ENCODE peak calls at places on chromosomes 12 and 14, in ten cellular contexts. O is right lobe of liver, J is GM10248, H is sigmoid colon, Z is WERI-Rb-1, E is fibroblast of mammary gland, X is fibroblast of villous mesenchyme, D is GM13977, C is esophagus squamous epithelium, Q is HFFc6. M is an unnamed sample.

GRCh38 chr14:68762944-68763831 is 29.7 kb downstream of the ZFP36L1 start:
- DNase-seq in O (peak), J (no peak), H (peak), Z (peak), E (peak), X (peak), D (no peak), C (no peak), Q (peak), M (no peak)

GRCh38 chr14:55130194-55130550 is 1.1 kb downstream of the LGALS3 start:
- DNase-seq in O (no peak), J (no peak), H (no peak), Z (no peak), E (peak), X (peak), D (no peak), C (no peak), Q (peak), M (no peak)

GRCh38 chr12:65662590-65662989 is 161.7 kb upstream of the HMGA2 start:
- DNase-seq in O (no peak), J (no peak), H (no peak), Z (no peak), E (no peak), X (no peak), D (no peak), C (no peak), Q (no peak), M (no peak)

GRCh38 chr12:62876938-62877548 is 57.9 kb downstream of the PPM1H start:
- DNase-seq in O (no peak), J (no peak), H (no peak), Z (no peak), E (no peak), X (no peak), D (no peak), C (no peak), Q (no peak), M (no peak)

GRCh38 chr12:14577344-14577743 is 9.7 kb upstream of the PLBD1 start:
- DNase-seq in O (no peak), J (no peak), H (no peak), Z (no peak), E (peak), X (peak), D (no peak), C (no peak), Q (no peak), M (no peak)

GRCh38 chr14:49946320-49947141 is 53.6 kb downstream of the ARF6 start:
- DNase-seq in O (no peak), J (no peak), H (no peak), Z (no peak), E (peak), X (peak), D (no peak), C (no peak), Q (peak), M (peak)

GRCh38 chr14:52068741-52069616 is at the start of gene NID2:
- DNase-seq in O (peak), J (peak), H (peak), Z (peak), E (peak), X (peak), D (peak), C (no peak), Q (peak), M (peak)

GRCh38 chr12:109304485-109304884 is 4.6 kb downstream of the FOXN4 start:
- DNase-seq in O (no peak), J (peak), H (no peak), Z (no peak), E (no peak), X (no peak), D (peak), C (no peak), Q (no peak), M (no peak)

GRCh38 chr14:90795744-90796143 is 20.5 kb downstream of the TTC7B start:
- DNase-seq in O (no peak), J (no peak), H (no peak), Z (no peak), E (peak), X (peak), D (no peak), C (no peak), Q (peak), M (no peak)

GRCh38 chr12:119649202-119649808 is 18.6 kb upstream of the PRKAB1 start:
- DNase-seq in O (no peak), J (peak), H (no peak), Z (no peak), E (no peak), X (peak), D (peak), C (no peak), Q (no peak), M (no peak)

GRCh38 chr14:31699809-31700208 is 138.6 kb downstream of the NUBPL start:
- DNase-seq in O (no peak), J (no peak), H (no peak), Z (no peak), E (no peak), X (no peak), D (no peak), C (no peak), Q (no peak), M (no peak)

GRCh38 chr12:122851820-122852219 is 16.6 kb downstream of the HIP1R start:
- DNase-seq in O (peak), J (no peak), H (peak), Z (no peak), E (peak), X (peak), D (no peak), C (no peak), Q (peak), M (no peak)

GRCh38 chr14:29243355-29243754 is 476.8 kb downstream of the FOXG1 start:
- DNase-seq in O (no peak), J (no peak), H (no peak), Z (no peak), E (peak), X (peak), D (no peak), C (no peak), Q (peak), M (no peak)

GRCh38 chr12:84955298-84955697 is 42.7 kb upstream of the SLC6A15 start:
- DNase-seq in O (no peak), J (no peak), H (no peak), Z (no peak), E (peak), X (no peak), D (no peak), C (no peak), Q (no peak), M (no peak)

GRCh38 chr14:71588028-71588427 is 344.2 kb upstream of the RGS6 start:
- DNase-seq in O (no peak), J (no peak), H (no peak), Z (no peak), E (peak), X (no peak), D (no peak), C (no peak), Q (peak), M (no peak)

GRCh38 chr12:129659927-129660326 is 243.9 kb downstream of the TMEM132D start:
- DNase-seq in O (no peak), J (no peak), H (no peak), Z (no peak), E (peak), X (peak), D (no peak), C (no peak), Q (peak), M (no peak)

GRCh38 chr12:119684730-119685129 is 16.8 kb downstream of the PRKAB1 start:
- DNase-seq in O (no peak), J (no peak), H (no peak), Z (no peak), E (peak), X (peak), D (no peak), C (no peak), Q (no peak), M (no peak)

GRCh38 chr12:108547633-108548172 is 13.3 kb downstream of the SART3 start:
- DNase-seq in O (no peak), J (no peak), H (no peak), Z (no peak), E (no peak), X (no peak), D (no peak), C (no peak), Q (no peak), M (no peak)

GRCh38 chr12:117090816-117091711 is 8.2 kb downstream of the TESC start:
- DNase-seq in O (peak), J (no peak), H (no peak), Z (no peak), E (no peak), X (no peak), D (no peak), C (no peak), Q (no peak), M (no peak)

GRCh38 chr12:53994691-53995310 is 5.2 kb upstream of the HOXC9 start:
- DNase-seq in O (no peak), J (no peak), H (no peak), Z (no peak), E (no peak), X (no peak), D (no peak), C (no peak), Q (no peak), M (no peak)

GRCh38 chr14:94341654-94342333 is 18.7 kb upstream of the SERPINA6 start:
- DNase-seq in O (no peak), J (no peak), H (no peak), Z (no peak), E (no peak), X (no peak), D (no peak), C (no peak), Q (no peak), M (no peak)

GRCh38 chr14:23376477-23377200 is at the start of gene CMTM5:
- DNase-seq in O (no peak), J (no peak), H (peak), Z (no peak), E (no peak), X (no peak), D (no peak), C (no peak), Q (no peak), M (no peak)

DNA sequence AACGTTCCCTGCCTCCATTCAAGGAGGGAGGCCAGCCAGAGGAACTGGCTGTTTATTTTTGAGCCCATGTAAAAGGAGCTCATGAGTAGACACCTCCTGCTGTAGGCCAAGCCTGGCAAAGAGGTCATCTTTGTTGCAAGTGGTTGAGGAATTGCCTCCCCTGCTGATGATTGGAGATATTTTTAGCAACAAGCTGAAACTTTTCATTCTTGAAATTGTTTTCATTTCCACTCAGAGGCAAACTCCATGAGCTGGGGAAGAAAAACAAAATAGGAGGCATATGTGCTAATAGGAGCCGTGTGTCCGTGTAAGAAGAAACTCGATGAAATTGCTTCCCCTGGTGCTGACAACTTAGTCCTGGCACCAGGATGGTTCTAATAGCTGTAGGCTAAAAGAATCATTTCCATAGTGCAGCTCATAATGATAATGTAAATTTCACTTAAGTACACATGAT is 440.1 kb upstream of the FAR2 start:
- DNase-seq in O (no peak), J (no peak), H (no peak), Z (no peak), E (peak), X (peak), D (no peak), C (no peak), Q (peak), M (no peak)
- TF ChIP-seq CTCF in O (no peak), J (no peak), H (no peak), Z (no peak), E (no peak), X (no peak), D (no peak), C (no peak), Q (no peak), M (no peak)

GRCh38 chr12:93632383-93632782 is 44.8 kb upstream of the CRADD start:
- DNase-seq in O (no peak), J (no peak), H (no peak), Z (no peak), E (no peak), X (no peak), D (no peak), C (no peak), Q (no peak), M (no peak)
- TF ChIP-seq CTCF in O (no peak), J (no peak), H (no peak), Z (no peak), E (no peak), X (no peak), D (no peak), C (no peak), Q (no peak), M (no peak)

DNA sequence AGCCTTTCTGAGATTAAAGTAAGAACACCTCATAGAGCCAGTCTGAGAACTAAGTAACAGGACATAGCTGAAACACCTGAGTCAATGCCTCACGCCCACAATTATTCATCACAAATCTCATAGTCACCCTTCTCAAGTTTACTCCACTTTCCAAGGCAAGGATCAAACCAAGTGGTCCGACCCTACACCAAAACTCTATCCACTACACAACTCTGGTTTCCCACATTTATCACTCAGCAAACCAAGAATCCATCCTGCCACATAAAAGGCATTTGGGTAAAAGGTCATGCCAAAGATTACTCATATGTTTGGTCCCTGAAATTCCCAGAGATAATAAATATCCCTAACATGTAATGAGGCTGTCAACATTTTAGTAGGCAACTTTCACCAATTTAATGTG is 144.1 kb downstream of the RPAP3 start:
- DNase-seq in O (no peak), J (no peak), H (no peak), Z (no peak), E (peak), X (no peak), D (no peak), C (no peak), Q (no peak), M (no peak)
- TF ChIP-seq CTCF in O (no peak), J (no peak), H (no peak), Z (no peak), E (no peak), X (no peak), D (no peak), C (no peak), Q (no peak), M (no peak)

GRCh38 chr12:114430306-114430705 is 24.4 kb upstream of the TBX5 start:
- DNase-seq in O (no peak), J (no peak), H (no peak), Z (no peak), E (peak), X (peak), D (no peak), C (no peak), Q (peak), M (no peak)
- TF ChIP-seq CTCF in O (no peak), J (no peak), H (no peak), Z (no peak), E (no peak), X (no peak), D (no peak), C (no peak), Q (no peak), M (no peak)

GRCh38 chr14:104098272-104099095 is 13.0 kb downstream of the ASPG start:
- DNase-seq in O (no peak), J (no peak), H (no peak), Z (no peak), E (no peak), X (no peak), D (no peak), C (no peak), Q (no peak), M (no peak)
- TF ChIP-seq CTCF in O (no peak), J (no peak), H (no peak), Z (no peak), E (no peak), X (no peak), D (no peak), C (no peak), Q (no peak), M (no peak)